ENCODE peak calls at places on chromosomes 12 and 14, in eight cellular contexts. W is esophagus muscularis mucosa, D is H1, A is sigmoid colon, P is stomach, K is GM12892, Q is K562, T is HepG2. L is an unnamed sample.

GRCh38 chr12:3041558-3042164 is 35.5 kb upstream of the TSPAN9 start:
- DNase-seq in D (peak; percentile 69), P (peak; percentile 65), W (no peak), A (peak; percentile 79), K (peak; percentile 77), Q (peak; percentile 85), T (peak; percentile 81), L (peak; percentile 86)

GRCh38 chr12:5694759-5695409 is 250.2 kb downstream of the ANO2 start:
- DNase-seq in A (no peak), Q (no peak), W (no peak), D (no peak), K (no peak), P (no peak), T (no peak), L (no peak)

GRCh38 chr12:66744956-66745383 is 66.1 kb upstream of the GRIP1 start:
- DNase-seq in Q (no peak), K (no peak), P (no peak), A (no peak), D (no peak), W (no peak), T (no peak), L (no peak)

GRCh38 chr12:33427071-33427470 is 12.5 kb downstream of the SYT10 start:
- DNase-seq in Q (peak; percentile 54), K (no peak), W (no peak), T (peak; percentile 18), D (no peak), A (no peak), P (no peak), L (no peak)

GRCh38 chr14:35932659-35933159 is 106.6 kb downstream of the BRMS1L start:
- DNase-seq in W (no peak), A (no peak), D (no peak), P (no peak), T (no peak), K (no peak), Q (no peak), L (no peak)

GRCh38 chr12:65637774-65638173 is 186.5 kb upstream of the HMGA2 start:
- DNase-seq in P (no peak), K (no peak), D (no peak), T (no peak), W (no peak), A (no peak), Q (no peak), L (no peak)

GRCh38 chr12:106049105-106049504 is 89.6 kb downstream of the NUAK1 start:
- DNase-seq in A (no peak), K (no peak), T (no peak), Q (no peak), W (peak; percentile 79), P (no peak), D (no peak), L (no peak)

GRCh38 chr12:47317182-47317915 is 237.6 kb upstream of the AMIGO2 start:
- DNase-seq in T (no peak), A (no peak), Q (no peak), P (no peak), K (no peak), W (no peak), D (no peak), L (no peak)

GRCh38 chr14:102524026-102524450 is 14.5 kb upstream of the ANKRD9 start:
- DNase-seq in Q (no peak), W (no peak), D (no peak), T (no peak), A (peak; percentile 68), P (no peak), K (no peak), L (no peak)

GRCh38 chr12:115570271-115570777 is 707.2 kb downstream of the MED13L start:
- DNase-seq in W (no peak), A (no peak), K (no peak), D (no peak), P (no peak), Q (no peak), T (no peak), L (no peak)

GRCh38 chr12:47945341-47945728 is 18.1 kb upstream of the TMEM106C start:
- DNase-seq in Q (no peak), A (no peak), W (no peak), P (no peak), T (no peak), D (no peak), K (no peak), L (no peak)

GRCh38 chr12:2739832-2740641 is 54.7 kb upstream of the FKBP4 start:
- DNase-seq in W (peak; percentile 45), K (no peak), T (peak; percentile 32), Q (peak; percentile 12), D (no peak), A (no peak), P (peak; percentile 35), L (no peak)

GRCh38 chr14:54985156-54985555 is 41.7 kb downstream of the WDHD1 start:
- DNase-seq in K (no peak), A (no peak), W (no peak), P (no peak), D (no peak), T (no peak), Q (no peak), L (no peak)

GRCh38 chr12:111410229-111411186 is 4.8 kb downstream of the SH2B3 start:
- DNase-seq in T (no peak), Q (peak; percentile 42), K (no peak), P (no peak), D (no peak), A (no peak), W (no peak), L (no peak)

GRCh38 chr14:67557118-67557517 is 24.0 kb downstream of the PLEKHH1 start:
- DNase-seq in T (peak; percentile 67), W (no peak), D (no peak), A (no peak), Q (no peak), K (no peak), P (no peak), L (no peak)

GRCh38 chr12:1878214-1878613 is 40.2 kb downstream of the CACNA2D4 start:
- DNase-seq in K (no peak), T (no peak), Q (no peak), A (no peak), D (no peak), P (no peak), W (peak; percentile 77), L (no peak)

GRCh38 chr12:67774983-67775587 is 126.5 kb downstream of the DYRK2 start:
- DNase-seq in K (no peak), W (no peak), Q (no peak), P (no peak), A (no peak), D (no peak), T (no peak), L (no peak)

DNA sequence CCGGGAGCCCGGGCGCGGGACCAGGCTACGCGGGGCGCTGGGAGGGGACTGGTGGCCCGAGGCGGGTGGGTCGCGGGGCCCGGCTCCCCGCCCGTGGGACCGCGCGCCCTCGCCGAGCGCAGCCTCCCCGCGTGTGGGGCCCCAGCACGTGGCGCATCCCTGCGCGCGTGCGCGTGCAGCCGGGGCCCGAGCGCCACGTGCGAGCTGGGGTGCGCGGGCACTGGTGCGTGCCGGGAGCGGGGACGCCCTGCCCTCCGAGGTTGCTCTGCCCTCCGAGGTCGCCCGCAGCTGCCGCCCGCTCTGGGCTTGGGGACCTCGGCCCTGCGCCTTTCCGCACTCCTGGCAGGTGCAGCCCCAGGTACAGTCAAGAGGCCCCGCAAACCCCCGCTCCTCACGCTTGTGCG is 365 bp upstream of the CCDC88C start:
- DNase-seq in K (no peak), A (no peak), D (peak; percentile 82), T (peak; percentile 39), W (no peak), Q (peak; percentile 64), P (peak; percentile 61), L (no peak)
- TF ChIP-seq POLR2AphosphoS5 in K (no peak), A (no peak), D (no peak), T (no peak), W (no peak), Q (no peak), P (no peak), L (no peak)

GRCh38 chr12:53048780-53049401 is 974 bp upstream of the TNS2 start:
- DNase-seq in Q (peak; percentile 40), W (peak; percentile 95), D (no peak), P (peak; percentile 59), A (peak; percentile 94), K (peak; percentile 2), T (peak; percentile 40), L (no peak)

GRCh38 chr12:53049582-53050318 is at the start of gene TNS2:
- DNase-seq in T (peak; percentile 72), K (peak; percentile 1), P (peak; percentile 76), W (peak; percentile 96), A (peak; percentile 95), Q (peak; percentile 44), D (peak; percentile 70), L (peak; percentile 6)

GRCh38 chr12:53047221-53048032 is 2.4 kb upstream of the TNS2 start:
- DNase-seq in W (peak; percentile 96), A (peak; percentile 94), P (peak; percentile 83), T (peak; percentile 44), D (peak; percentile 83), K (peak; percentile 86), Q (peak; percentile 80), L (peak; percentile 81)

GRCh38 chr12:53046655-53047220 is 3.1 kb upstream of the TNS2 start:
- DNase-seq in Q (no peak), T (peak; percentile 51), W (peak; percentile 98), P (peak; percentile 86), A (peak; percentile 97), K (peak; percentile 57), D (no peak), L (no peak)

GRCh38 chr12:53048033-53048779 is 1.7 kb upstream of the TNS2 start:
- DNase-seq in Q (no peak), D (no peak), K (peak; percentile 2), A (peak; percentile 86), P (peak; percentile 76), T (peak; percentile 68), W (no peak), L (no peak)
- TF ChIP-seq POLR2A in Q (no peak), D (peak; percentile 35), K (no peak), A (no peak), P (no peak), T (no peak), W (no peak), L (no peak)

GRCh38 chr14:53953002-53953827 is 3.4 kb downstream of the BMP4 start:
- DNase-seq in D (peak; percentile 86), P (peak; percentile 69), T (peak; percentile 69), A (peak; percentile 94), W (no peak), Q (peak; percentile 4), K (no peak), L (no peak)
- TF ChIP-seq POLR2AphosphoS5 in D (no peak), P (peak; percentile 51), T (no peak), A (peak; percentile 72), W (peak; percentile 62), Q (no peak), K (no peak), L (no peak)

GRCh38 chr14:105198588-105198987 is 17.5 kb upstream of the NUDT14 start:
- DNase-seq in K (no peak), P (no peak), Q (no peak), T (no peak), D (no peak), W (no peak), A (no peak), L (no peak)

GRCh38 chr14:105199093-105199492 is 18.0 kb upstream of the NUDT14 start:
- DNase-seq in D (no peak), T (no peak), A (no peak), Q (peak; percentile 62), P (no peak), K (no peak), W (no peak), L (no peak)

GRCh38 chr14:105200641-105201040 is 19.5 kb upstream of the NUDT14 start:
- DNase-seq in K (no peak), W (no peak), P (no peak), Q (no peak), T (no peak), D (no peak), A (no peak), L (no peak)

GRCh38 chr14:105201156-105201927 is 20.2 kb upstream of the NUDT14 start:
- DNase-seq in A (no peak), T (no peak), W (no peak), P (no peak), K (no peak), Q (no peak), D (peak; percentile 67), L (no peak)

GRCh38 chr14:105200074-105200473 is 19.0 kb upstream of the NUDT14 start:
- DNase-seq in A (no peak), P (no peak), T (no peak), W (no peak), Q (peak; percentile 30), D (no peak), K (no peak), L (no peak)
- TF ChIP-seq POLR2A in A (no peak), P (no peak), T (no peak), W (no peak), Q (no peak), D (no peak), K (no peak), L (no peak)

L was measured in GM12891.